ENCODE peak calls at places on chromosomes 7 and 10, in eight cellular contexts. One of them, this sample, is unnamed.

GRCh38 chr10:121988361-121989324 is at the start of gene TACC2:
- DNase-seq in gastrocnemius medialis: peak; percentile 87
- DNase-seq in A549: no peak
- DNase-seq in suprapubic skin: no peak
- DNase-seq in right lobe of liver: no peak
- DNase-seq in stomach: no peak
- DNase-seq in endothelial cell of umbilical vein: no peak
- DNase-seq in IMR-90: no peak
- DNase-seq in this sample: no peak

GRCh38 chr10:59027975-59028640 is 148.3 kb upstream of the PHYHIPL start:
- DNase-seq in gastrocnemius medialis: no peak
- DNase-seq in A549: no peak
- DNase-seq in suprapubic skin: no peak
- DNase-seq in right lobe of liver: no peak
- DNase-seq in stomach: no peak
- DNase-seq in endothelial cell of umbilical vein: no peak
- DNase-seq in IMR-90: no peak
- DNase-seq in this sample: no peak

GRCh38 chr10:49309691-49310371 is 10.9 kb downstream of the C10orf71 start:
- DNase-seq in gastrocnemius medialis: no peak
- DNase-seq in A549: no peak
- DNase-seq in suprapubic skin: no peak
- DNase-seq in right lobe of liver: no peak
- DNase-seq in stomach: no peak
- DNase-seq in endothelial cell of umbilical vein: no peak
- DNase-seq in IMR-90: no peak
- DNase-seq in this sample: no peak

GRCh38 chr7:16559497-16560223 is 33.0 kb downstream of the LRRC72 start:
- DNase-seq in gastrocnemius medialis: no peak
- DNase-seq in A549: no peak
- DNase-seq in suprapubic skin: no peak
- DNase-seq in right lobe of liver: no peak
- DNase-seq in stomach: no peak
- DNase-seq in endothelial cell of umbilical vein: no peak
- DNase-seq in IMR-90: no peak
- DNase-seq in this sample: no peak

GRCh38 chr7:36600869-36601530 is 123.3 kb downstream of the AOAH start:
- DNase-seq in gastrocnemius medialis: no peak
- DNase-seq in A549: peak; percentile 34
- DNase-seq in suprapubic skin: no peak
- DNase-seq in right lobe of liver: no peak
- DNase-seq in stomach: no peak
- DNase-seq in endothelial cell of umbilical vein: peak; percentile 3
- DNase-seq in IMR-90: peak; percentile 70
- DNase-seq in this sample: peak; percentile 53

GRCh38 chr7:4879401-4880081 is 4.0 kb downstream of the RADIL start:
- DNase-seq in gastrocnemius medialis: peak; percentile 38
- DNase-seq in A549: no peak
- DNase-seq in suprapubic skin: peak; percentile 74
- DNase-seq in right lobe of liver: no peak
- DNase-seq in stomach: no peak
- DNase-seq in endothelial cell of umbilical vein: no peak
- DNase-seq in IMR-90: no peak
- DNase-seq in this sample: no peak

GRCh38 chr10:120041807-120042545 is 149.4 kb downstream of the SEC23IP start:
- DNase-seq in gastrocnemius medialis: no peak
- DNase-seq in A549: no peak
- DNase-seq in suprapubic skin: no peak
- DNase-seq in right lobe of liver: no peak
- DNase-seq in stomach: no peak
- DNase-seq in endothelial cell of umbilical vein: no peak
- DNase-seq in IMR-90: no peak
- DNase-seq in this sample: no peak

GRCh38 chr7:54699715-54700114 is 59.3 kb downstream of the SEC61G start:
- DNase-seq in gastrocnemius medialis: no peak
- DNase-seq in A549: no peak
- DNase-seq in suprapubic skin: no peak
- DNase-seq in right lobe of liver: no peak
- DNase-seq in stomach: no peak
- DNase-seq in endothelial cell of umbilical vein: no peak
- DNase-seq in IMR-90: no peak
- DNase-seq in this sample: no peak

GRCh38 chr10:62063795-62064472 is 162.4 kb downstream of the ARID5B start:
- DNase-seq in gastrocnemius medialis: peak; percentile 87
- DNase-seq in A549: no peak
- DNase-seq in suprapubic skin: no peak
- DNase-seq in right lobe of liver: no peak
- DNase-seq in stomach: no peak
- DNase-seq in endothelial cell of umbilical vein: no peak
- DNase-seq in IMR-90: peak; percentile 65
- DNase-seq in this sample: no peak

GRCh38 chr10:707456-707855 is 18.0 kb upstream of the DIP2C start:
- DNase-seq in gastrocnemius medialis: no peak
- DNase-seq in A549: no peak
- DNase-seq in suprapubic skin: no peak
- DNase-seq in right lobe of liver: no peak
- DNase-seq in stomach: no peak
- DNase-seq in endothelial cell of umbilical vein: no peak
- DNase-seq in IMR-90: no peak
- DNase-seq in this sample: no peak

GRCh38 chr10:13930123-13930522 is 343.4 kb downstream of the PRPF18 start:
- DNase-seq in gastrocnemius medialis: no peak
- DNase-seq in A549: no peak
- DNase-seq in suprapubic skin: no peak
- DNase-seq in right lobe of liver: no peak
- DNase-seq in stomach: no peak
- DNase-seq in endothelial cell of umbilical vein: no peak
- DNase-seq in IMR-90: no peak
- DNase-seq in this sample: no peak

GRCh38 chr10:82497451-82497850 is 622.5 kb downstream of the NRG3 start:
- DNase-seq in gastrocnemius medialis: no peak
- DNase-seq in A549: no peak
- DNase-seq in suprapubic skin: no peak
- DNase-seq in right lobe of liver: no peak
- DNase-seq in stomach: no peak
- DNase-seq in endothelial cell of umbilical vein: peak; percentile 16
- DNase-seq in IMR-90: no peak
- DNase-seq in this sample: no peak

GRCh38 chr7:25311346-25311745 is 83.1 kb upstream of the NPVF start:
- DNase-seq in gastrocnemius medialis: no peak
- DNase-seq in A549: no peak
- DNase-seq in suprapubic skin: no peak
- DNase-seq in right lobe of liver: no peak
- DNase-seq in stomach: no peak
- DNase-seq in endothelial cell of umbilical vein: no peak
- DNase-seq in IMR-90: peak; percentile 1
- DNase-seq in this sample: no peak

GRCh38 chr10:48252354-48252650 is 22.2 kb downstream of the FRMPD2 start:
- DNase-seq in gastrocnemius medialis: no peak
- DNase-seq in A549: no peak
- DNase-seq in suprapubic skin: no peak
- DNase-seq in right lobe of liver: no peak
- DNase-seq in stomach: no peak
- DNase-seq in endothelial cell of umbilical vein: no peak
- DNase-seq in IMR-90: no peak
- DNase-seq in this sample: no peak

GRCh38 chr7:114650491-114650890 is 235.9 kb downstream of the FOXP2 start:
- DNase-seq in gastrocnemius medialis: no peak
- DNase-seq in A549: no peak
- DNase-seq in suprapubic skin: no peak
- DNase-seq in right lobe of liver: no peak
- DNase-seq in stomach: no peak
- DNase-seq in endothelial cell of umbilical vein: no peak
- DNase-seq in IMR-90: no peak
- DNase-seq in this sample: no peak

GRCh38 chr10:70762441-70763177 is 22.6 kb downstream of the TBATA start:
- DNase-seq in gastrocnemius medialis: no peak
- DNase-seq in A549: no peak
- DNase-seq in suprapubic skin: no peak
- DNase-seq in right lobe of liver: no peak
- DNase-seq in stomach: no peak
- DNase-seq in endothelial cell of umbilical vein: no peak
- DNase-seq in IMR-90: no peak
- DNase-seq in this sample: no peak

GRCh38 chr10:63414481-63415260 is 51.1 kb downstream of the JMJD1C start:
- DNase-seq in gastrocnemius medialis: no peak
- DNase-seq in A549: peak; percentile 43
- DNase-seq in suprapubic skin: no peak
- DNase-seq in right lobe of liver: no peak
- DNase-seq in stomach: no peak
- DNase-seq in endothelial cell of umbilical vein: peak; percentile 70
- DNase-seq in IMR-90: peak; percentile 90
- DNase-seq in this sample: no peak

GRCh38 chr7:26709210-26709990 is 155.0 kb downstream of the SKAP2 start:
- DNase-seq in gastrocnemius medialis: no peak
- DNase-seq in A549: no peak
- DNase-seq in suprapubic skin: no peak
- DNase-seq in right lobe of liver: no peak
- DNase-seq in stomach: no peak
- DNase-seq in endothelial cell of umbilical vein: no peak
- DNase-seq in IMR-90: no peak
- DNase-seq in this sample: no peak
- TF ChIP-seq POLR2A in gastrocnemius medialis: no peak
- TF ChIP-seq POLR2A in A549: no peak
- TF ChIP-seq POLR2A in suprapubic skin: no peak
- TF ChIP-seq POLR2A in right lobe of liver: no peak
- TF ChIP-seq POLR2A in stomach: no peak
- TF ChIP-seq POLR2A in endothelial cell of umbilical vein: no peak
- TF ChIP-seq POLR2A in IMR-90: no peak
- TF ChIP-seq POLR2A in this sample: no peak

DNA sequence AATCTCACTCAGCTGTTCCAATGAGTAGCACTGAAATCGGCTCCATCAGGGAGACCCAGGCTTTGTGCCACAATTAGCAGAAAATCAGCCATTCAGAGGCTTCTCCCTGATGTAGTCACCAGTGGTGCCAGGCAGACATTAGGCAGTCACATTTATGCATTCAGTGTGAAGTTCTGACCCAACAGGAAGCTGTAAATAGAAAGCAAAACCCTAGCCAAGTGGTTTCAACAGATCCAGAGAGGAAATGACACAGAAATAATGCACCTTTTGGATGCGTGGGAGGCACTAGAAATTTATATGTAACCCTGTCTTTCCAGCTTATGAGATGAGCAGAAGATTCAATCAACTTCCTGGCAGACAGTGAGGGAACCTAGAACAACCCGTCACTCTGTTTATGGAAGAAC is 186.4 kb downstream of the PDE1C start:
- DNase-seq in gastrocnemius medialis: no peak
- DNase-seq in A549: peak; percentile 49
- DNase-seq in suprapubic skin: no peak
- DNase-seq in right lobe of liver: no peak
- DNase-seq in stomach: no peak
- DNase-seq in endothelial cell of umbilical vein: peak; percentile 25
- DNase-seq in IMR-90: peak; percentile 64
- DNase-seq in this sample: no peak
- H3K27ac ChIP-seq in gastrocnemius medialis: peak overlapping the region; percentile 42
- H3K27ac ChIP-seq in A549: peak overlapping the region; percentile 49
- H3K27ac ChIP-seq in suprapubic skin: no peak overlapping the region
- H3K27ac ChIP-seq in right lobe of liver: no peak overlapping the region
- H3K27ac ChIP-seq in stomach: peak overlapping the region; percentile 52
- H3K27ac ChIP-seq in endothelial cell of umbilical vein: no peak overlapping the region
- H3K27ac ChIP-seq in IMR-90: peak overlapping the region; percentile 32
- H3K27ac ChIP-seq in this sample: peak overlapping the region; percentile 79

DNA sequence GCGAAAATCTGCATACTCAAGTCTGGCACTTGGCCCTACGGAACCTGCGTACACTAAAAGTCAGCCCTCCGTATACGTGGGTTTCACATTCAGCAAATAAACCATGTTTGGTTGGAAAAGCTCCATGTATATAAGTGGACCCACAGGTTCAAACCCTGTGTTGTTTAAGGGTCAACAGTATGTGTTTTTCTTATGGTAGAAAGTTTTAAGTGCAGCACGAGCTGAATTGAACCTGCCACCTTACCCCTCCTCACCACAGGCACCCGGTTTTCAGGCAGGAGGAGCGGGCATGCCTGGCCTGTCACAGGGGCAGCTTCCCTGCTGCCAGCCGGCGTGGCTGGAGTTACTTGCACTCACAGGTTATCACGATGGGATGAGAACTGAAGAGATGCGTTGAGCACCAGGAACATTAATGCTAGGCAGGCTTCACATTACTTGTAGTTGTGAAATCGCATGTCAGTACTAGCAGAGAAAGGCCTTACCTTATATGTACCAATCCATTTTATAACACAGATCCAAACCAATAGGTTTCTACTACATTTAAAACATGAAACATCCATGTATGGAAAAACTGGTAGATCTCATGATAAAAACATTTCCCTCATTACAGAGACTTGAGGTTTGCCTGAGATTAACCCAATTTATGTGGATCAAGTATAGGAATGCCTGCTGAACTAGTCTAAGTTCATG is 12.9 kb downstream of the INSIG1 start:
- DNase-seq in gastrocnemius medialis: no peak
- DNase-seq in A549: no peak
- DNase-seq in suprapubic skin: no peak
- DNase-seq in right lobe of liver: peak; percentile 71
- DNase-seq in stomach: no peak
- DNase-seq in endothelial cell of umbilical vein: no peak
- DNase-seq in IMR-90: no peak
- DNase-seq in this sample: no peak
- TF ChIP-seq POLR2A in gastrocnemius medialis: no peak
- TF ChIP-seq POLR2A in A549: no peak
- TF ChIP-seq POLR2A in suprapubic skin: no peak
- TF ChIP-seq POLR2A in right lobe of liver: peak; percentile 38
- TF ChIP-seq POLR2A in stomach: no peak
- TF ChIP-seq POLR2A in endothelial cell of umbilical vein: no peak
- TF ChIP-seq POLR2A in IMR-90: no peak
- TF ChIP-seq POLR2A in this sample: no peak

DNA sequence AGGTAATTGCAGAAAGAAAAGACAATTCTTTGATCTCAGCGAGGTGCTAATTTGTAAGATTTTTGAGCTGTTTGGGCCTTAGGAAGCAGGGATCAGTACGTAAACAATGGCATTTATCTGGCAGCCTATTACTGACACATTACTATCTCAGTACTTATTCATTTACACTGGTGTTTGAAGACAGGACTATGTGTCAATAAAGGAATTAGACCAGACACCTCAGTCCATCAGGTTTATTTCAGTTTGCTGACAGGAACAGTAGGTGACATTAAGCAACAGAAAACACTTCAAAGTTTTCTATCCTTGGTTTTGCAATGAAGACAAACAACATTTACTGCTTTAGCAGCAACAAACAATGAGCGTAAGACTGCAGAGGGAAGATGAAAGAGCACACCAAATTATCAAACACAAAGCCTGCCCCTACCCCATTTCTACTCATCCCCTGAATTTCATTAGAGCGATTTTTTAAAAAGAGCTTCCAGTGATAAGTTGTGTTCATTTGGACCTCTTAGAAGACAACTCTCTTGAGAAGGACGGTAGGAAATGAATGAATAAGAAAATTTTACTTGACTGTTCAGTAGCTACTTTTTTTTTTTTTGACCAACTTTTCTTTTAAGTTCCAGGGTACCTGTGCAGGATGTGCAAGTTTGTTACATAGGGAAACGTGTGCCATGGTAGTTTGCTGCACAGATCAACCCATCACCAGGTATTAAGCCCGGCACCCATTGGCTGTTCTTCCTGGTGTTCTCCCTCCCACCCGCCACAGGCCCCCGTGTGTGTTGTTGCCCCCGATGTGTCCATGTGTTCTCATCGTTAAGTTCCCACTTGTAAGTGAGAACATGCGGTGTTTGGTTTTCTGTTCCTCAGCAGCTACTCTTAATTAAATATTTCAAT is 138.8 kb downstream of the DKK1 start:
- DNase-seq in gastrocnemius medialis: no peak
- DNase-seq in A549: peak; percentile 80
- DNase-seq in suprapubic skin: no peak
- DNase-seq in right lobe of liver: no peak
- DNase-seq in stomach: no peak
- DNase-seq in endothelial cell of umbilical vein: no peak
- DNase-seq in IMR-90: no peak
- DNase-seq in this sample: no peak
- H3K27ac ChIP-seq in gastrocnemius medialis: no peak overlapping the region
- H3K27ac ChIP-seq in A549: peak overlapping the region; percentile 84
- H3K27ac ChIP-seq in suprapubic skin: no peak overlapping the region
- H3K27ac ChIP-seq in right lobe of liver: no peak overlapping the region
- H3K27ac ChIP-seq in stomach: no peak overlapping the region
- H3K27ac ChIP-seq in endothelial cell of umbilical vein: no peak overlapping the region
- H3K27ac ChIP-seq in IMR-90: peak overlapping the region; percentile 25
- H3K27ac ChIP-seq in this sample: no peak overlapping the region

This sample was measured in esophagus muscularis mucosa.